ENCODE peak calls at places on chromosomes 4 and X, in six cellular contexts. One of them, this sample, is unnamed.
A peak's percentile ranks its signal among the peaks of the same experiment; 100 is the strongest.

GRCh38 chrX:44032479-44032878 is 59.3 kb upstream of the NDP start:
- DNase-seq in fibroblast of lung: no peak
- DNase-seq in stomach: no peak
- DNase-seq in GM20000: no peak
- DNase-seq in T-helper 2 cell: no peak
- DNase-seq in left kidney: no peak
- DNase-seq in this sample: no peak

GRCh38 chr4:95114521-95114920 is 356.8 kb downstream of the BMPR1B start:
- DNase-seq in stomach: no peak
- DNase-seq in left kidney: peak; percentile 48
- DNase-seq in fibroblast of lung: no peak
- DNase-seq in T-helper 2 cell: no peak
- DNase-seq in GM20000: no peak
- DNase-seq in this sample: no peak

GRCh38 chr4:127698789-127699200 is 31.4 kb upstream of the SLC25A31 start:
- DNase-seq in GM20000: peak; percentile 65
- DNase-seq in fibroblast of lung: peak; percentile 61
- DNase-seq in T-helper 2 cell: no peak
- DNase-seq in left kidney: no peak
- DNase-seq in stomach: no peak
- DNase-seq in this sample: no peak

GRCh38 chr4:73704314-73705055 is 35.9 kb upstream of the CXCL8 start:
- DNase-seq in left kidney: no peak
- DNase-seq in T-helper 2 cell: no peak
- DNase-seq in fibroblast of lung: peak; percentile 100
- DNase-seq in GM20000: no peak
- DNase-seq in stomach: peak; percentile 63
- DNase-seq in this sample: peak; percentile 88

GRCh38 chr4:153205028-153205648 is 895 bp downstream of the TRIM2 start:
- DNase-seq in left kidney: peak; percentile 90
- DNase-seq in stomach: peak; percentile 47
- DNase-seq in T-helper 2 cell: peak; percentile 13
- DNase-seq in fibroblast of lung: no peak
- DNase-seq in GM20000: no peak
- DNase-seq in this sample: peak; percentile 39

GRCh38 chr4:123517971-123518370 is 121.4 kb downstream of the SPRY1 start:
- DNase-seq in GM20000: no peak
- DNase-seq in left kidney: no peak
- DNase-seq in T-helper 2 cell: no peak
- DNase-seq in stomach: no peak
- DNase-seq in fibroblast of lung: peak; percentile 66
- DNase-seq in this sample: no peak

GRCh38 chr4:47490550-47490949 is 5.5 kb downstream of the ATP10D start:
- DNase-seq in GM20000: no peak
- DNase-seq in T-helper 2 cell: no peak
- DNase-seq in stomach: no peak
- DNase-seq in fibroblast of lung: peak; percentile 35
- DNase-seq in left kidney: peak; percentile 27
- DNase-seq in this sample: no peak

GRCh38 chrX:110384490-110384889 is 25.8 kb downstream of the RTL9 start:
- DNase-seq in T-helper 2 cell: no peak
- DNase-seq in stomach: no peak
- DNase-seq in GM20000: no peak
- DNase-seq in fibroblast of lung: no peak
- DNase-seq in left kidney: no peak
- DNase-seq in this sample: no peak

GRCh38 chr4:88219099-88219498 is 60.7 kb upstream of the ABCG2 start:
- DNase-seq in fibroblast of lung: peak; percentile 76
- DNase-seq in left kidney: peak; percentile 66
- DNase-seq in T-helper 2 cell: no peak
- DNase-seq in GM20000: peak; percentile 45
- DNase-seq in stomach: no peak
- DNase-seq in this sample: no peak

GRCh38 chrX:24294619-24295018 is 19.2 kb downstream of the SUPT20HL2 start:
- DNase-seq in T-helper 2 cell: no peak
- DNase-seq in stomach: no peak
- DNase-seq in GM20000: no peak
- DNase-seq in left kidney: peak; percentile 47
- DNase-seq in fibroblast of lung: no peak
- DNase-seq in this sample: no peak

This sample was measured in upper lobe of left lung.